ENCODE peak calls at places on chromosome 6, in eight cellular contexts. F is fibroblast of lung; U is endodermal cell; N is GM10248; P is activated CD4-positive, alpha-beta T cell treated with anti-CD3 and anti-CD28 coated beads, Interleukin-2, amount 50 U/mL, for 1 hour; Q is left colon; K is M059J; V is activated T-cell treated with anti-CD3 and anti-CD28 coated beads, Interleukin-2, amount 50 U/mL, for 24 hours. J is an unnamed sample.

GRCh38 chr6:76043690-76044089 is 28.8 kb downstream of the IMPG1 start:
- DNase-seq in F (no peak), K (peak), U (no peak), V (no peak), Q (no peak), P (no peak), N (no peak), J (no peak)

GRCh38 chr6:97049254-97050004 is 124.9 kb downstream of the KLHL32 start:
- DNase-seq in K (peak), P (no peak), N (peak), Q (no peak), F (no peak), U (no peak), V (no peak), J (no peak)

GRCh38 chr6:13250703-13251102 is 77.6 kb downstream of the TBC1D7 start:
- DNase-seq in U (no peak), Q (no peak), N (no peak), V (no peak), K (no peak), F (no peak), P (no peak), J (no peak)

GRCh38 chr6:163672710-163673109 is 258.2 kb downstream of the QKI start:
- DNase-seq in Q (no peak), F (no peak), V (no peak), U (no peak), K (no peak), P (no peak), N (no peak), J (no peak)

GRCh38 chr6:149140137-149140909 is 177.2 kb upstream of the TAB2 start:
- DNase-seq in F (no peak), V (peak), P (peak), Q (no peak), K (no peak), N (peak), U (no peak), J (no peak)

GRCh38 chr6:31528821-31529328 is at the start of gene MCCD1:
- DNase-seq in V (no peak), Q (no peak), U (peak), K (peak), F (no peak), P (no peak), N (no peak), J (no peak)

GRCh38 chr6:90187437-90188049 is 109.1 kb downstream of the BACH2 start:
- DNase-seq in P (no peak), U (no peak), N (no peak), F (no peak), V (no peak), Q (no peak), K (no peak), J (peak)

GRCh38 chr6:46491201-46491788 is at the start of gene RCAN2:
- DNase-seq in U (peak), N (peak), P (peak), Q (peak), K (peak), F (peak), V (peak), J (peak)

GRCh38 chr6:161370882-161371281 is 97.0 kb upstream of the AGPAT4 start:
- DNase-seq in V (peak), N (peak), P (peak), F (peak), K (peak), U (peak), Q (peak), J (peak)

GRCh38 chr6:139708342-139709199 is 334.1 kb upstream of the CITED2 start:
- DNase-seq in P (no peak), U (no peak), Q (no peak), F (peak), K (peak), N (no peak), V (no peak), J (peak)

GRCh38 chr6:84774174-84775158 is 10.1 kb upstream of the TBX18 start:
- DNase-seq in F (no peak), U (peak), N (peak), P (no peak), K (no peak), V (peak), Q (no peak), J (no peak)

J was measured in HEK293T.